ENCODE peak calls at places on chromosomes 13 and 19, in four cellular contexts. One of them, this sample, is unnamed.

GRCh38 chr19:30071871-30072270 is 129.8 kb downstream of the URI1 start:
- DNase-seq in trophoblast cell: no peak
- DNase-seq in neuronal stem cell: no peak
- DNase-seq in H1: no peak
- DNase-seq in this sample: no peak

GRCh38 chr19:17348700-17349099 is 11.3 kb downstream of the GTPBP3 start:
- DNase-seq in trophoblast cell: no peak
- DNase-seq in neuronal stem cell: peak
- DNase-seq in H1: peak
- DNase-seq in this sample: peak

GRCh38 chr19:51127755-51128154 is 3.0 kb downstream of the SIGLEC9 start:
- DNase-seq in trophoblast cell: peak
- DNase-seq in neuronal stem cell: no peak
- DNase-seq in H1: no peak
- DNase-seq in this sample: peak

GRCh38 chr19:57210381-57210780 is 19.1 kb downstream of the ZNF264 start:
- DNase-seq in trophoblast cell: no peak
- DNase-seq in neuronal stem cell: no peak
- DNase-seq in H1: no peak
- DNase-seq in this sample: no peak

GRCh38 chr13:40920826-40921225 is 98.3 kb downstream of the ELF1 start:
- DNase-seq in trophoblast cell: no peak
- DNase-seq in neuronal stem cell: no peak
- DNase-seq in H1: no peak
- DNase-seq in this sample: peak

GRCh38 chr13:49098771-49099512 is 121.2 kb upstream of the MLNR start:
- DNase-seq in trophoblast cell: peak
- DNase-seq in neuronal stem cell: no peak
- DNase-seq in H1: no peak
- DNase-seq in this sample: peak

GRCh38 chr19:14826006-14826405 is 9.0 kb downstream of the OR7A5 start:
- DNase-seq in trophoblast cell: no peak
- DNase-seq in neuronal stem cell: no peak
- DNase-seq in H1: no peak
- DNase-seq in this sample: no peak

GRCh38 chr13:20192470-20193141 is at the start of gene GJB2:
- DNase-seq in trophoblast cell: no peak
- DNase-seq in neuronal stem cell: no peak
- DNase-seq in H1: peak
- DNase-seq in this sample: no peak

GRCh38 chr13:49023441-49023840 is 47.7 kb downstream of the FNDC3A start:
- DNase-seq in trophoblast cell: no peak
- DNase-seq in neuronal stem cell: no peak
- DNase-seq in H1: no peak
- DNase-seq in this sample: peak

GRCh38 chr13:89900104-89900760 is 1447.3 kb upstream of the MIR17HG start:
- DNase-seq in trophoblast cell: no peak
- DNase-seq in neuronal stem cell: no peak
- DNase-seq in H1: no peak
- DNase-seq in this sample: no peak

GRCh38 chr13:111939285-111940278 is 127.4 kb upstream of the SOX1 start:
- DNase-seq in trophoblast cell: no peak
- DNase-seq in neuronal stem cell: no peak
- DNase-seq in H1: peak
- DNase-seq in this sample: no peak

GRCh38 chr13:36887758-36888521 is 32.1 kb downstream of the SMAD9 start:
- DNase-seq in trophoblast cell: no peak
- DNase-seq in neuronal stem cell: no peak
- DNase-seq in H1: peak
- DNase-seq in this sample: no peak

GRCh38 chr13:33610471-33611015 is 207.4 kb upstream of the RFC3 start:
- DNase-seq in trophoblast cell: no peak
- DNase-seq in neuronal stem cell: peak
- DNase-seq in H1: peak
- DNase-seq in this sample: no peak

GRCh38 chr13:91346848-91347211 is 657 bp upstream of the MIR17HG start:
- DNase-seq in trophoblast cell: peak
- DNase-seq in neuronal stem cell: peak
- DNase-seq in H1: no peak
- DNase-seq in this sample: peak

GRCh38 chr19:1010586-1011510 is 10.1 kb downstream of the TMEM259 start:
- DNase-seq in trophoblast cell: no peak
- DNase-seq in neuronal stem cell: no peak
- DNase-seq in H1: no peak
- DNase-seq in this sample: no peak

GRCh38 chr19:1998712-1999708 is 16.5 kb downstream of the BTBD2 start:
- DNase-seq in trophoblast cell: no peak
- DNase-seq in neuronal stem cell: no peak
- DNase-seq in H1: no peak
- DNase-seq in this sample: no peak

GRCh38 chr13:44416297-44416696 is 42.7 kb downstream of the SERP2 start:
- DNase-seq in trophoblast cell: no peak
- DNase-seq in neuronal stem cell: no peak
- DNase-seq in H1: no peak
- DNase-seq in this sample: no peak

DNA sequence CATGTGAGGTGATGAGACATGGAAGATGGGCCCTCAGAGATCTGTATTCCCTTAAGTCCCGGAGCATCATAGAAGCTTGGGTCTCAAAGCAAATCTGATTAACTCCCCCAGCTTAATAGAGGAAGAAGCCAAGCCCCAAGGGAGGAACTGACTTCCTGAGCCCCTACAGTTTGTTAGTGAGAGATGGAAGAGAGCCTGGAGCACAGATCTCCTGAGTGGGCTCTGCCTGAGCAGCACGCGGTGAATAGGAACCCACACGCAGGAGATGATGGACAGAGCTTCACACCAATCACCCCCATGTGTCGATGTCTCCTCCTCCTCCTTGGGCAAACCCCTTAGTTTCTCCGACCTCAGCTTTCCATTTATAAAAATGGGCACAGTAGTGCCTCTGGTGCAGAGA is 50.1 kb upstream of the ATP12A start:
- DNase-seq in trophoblast cell: no peak
- DNase-seq in neuronal stem cell: no peak
- DNase-seq in H1: no peak
- DNase-seq in this sample: no peak
- H2BK12ac ChIP-seq in trophoblast cell: no peak
- H2BK12ac ChIP-seq in neuronal stem cell: no peak
- H2BK12ac ChIP-seq in H1: peak
- H2BK12ac ChIP-seq in this sample: no peak

GRCh38 chr19:4636151-4636717 is 3.1 kb upstream of the TNFAIP8L1 start:
- DNase-seq in trophoblast cell: peak
- DNase-seq in neuronal stem cell: peak
- DNase-seq in H1: peak
- DNase-seq in this sample: peak
- H3K4me3 ChIP-seq in trophoblast cell: peak
- H3K4me3 ChIP-seq in neuronal stem cell: peak
- H3K4me3 ChIP-seq in H1: peak
- H3K4me3 ChIP-seq in this sample: peak

GRCh38 chr13:105773887-105774538 is 761.4 kb downstream of the EFNB2 start:
- DNase-seq in trophoblast cell: peak
- DNase-seq in neuronal stem cell: no peak
- DNase-seq in H1: no peak
- DNase-seq in this sample: peak
- H3K9ac ChIP-seq in trophoblast cell: no peak
- H3K9ac ChIP-seq in neuronal stem cell: no peak
- H3K9ac ChIP-seq in H1: no peak
- H3K9ac ChIP-seq in this sample: no peak

DNA sequence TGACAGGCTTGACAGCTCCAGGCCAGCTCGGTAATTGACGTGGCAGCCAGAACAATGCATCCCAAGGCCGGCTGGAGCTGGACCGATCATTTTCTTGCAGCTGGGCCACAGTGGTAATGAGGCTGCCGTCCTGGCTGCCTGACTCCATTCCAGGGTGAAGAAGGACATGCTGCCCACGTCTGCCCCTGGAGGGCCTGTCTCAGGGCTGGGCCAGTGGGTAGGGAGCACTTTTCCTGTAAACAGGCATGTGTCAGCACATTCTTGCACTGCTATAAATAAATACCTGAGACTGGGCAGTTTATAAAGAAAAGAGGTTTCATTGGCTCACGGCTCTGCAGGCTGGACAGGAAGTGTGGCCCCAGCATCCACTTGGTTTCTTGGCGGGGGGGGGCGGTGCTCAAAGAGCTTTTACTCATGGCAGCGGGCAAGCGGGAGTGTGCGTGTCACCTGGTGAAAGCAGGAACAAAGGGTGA is 38.1 kb upstream of the KCTD15 start:
- DNase-seq in trophoblast cell: no peak
- DNase-seq in neuronal stem cell: no peak
- DNase-seq in H1: no peak
- DNase-seq in this sample: no peak
- H2BK12ac ChIP-seq in trophoblast cell: no peak
- H2BK12ac ChIP-seq in neuronal stem cell: no peak
- H2BK12ac ChIP-seq in H1: peak
- H2BK12ac ChIP-seq in this sample: no peak

GRCh38 chr13:106922384-106922783 is 354.4 kb upstream of the ARGLU1 start:
- DNase-seq in trophoblast cell: no peak
- DNase-seq in neuronal stem cell: no peak
- DNase-seq in H1: no peak
- DNase-seq in this sample: no peak

GRCh38 chr13:106917673-106918652 is 350.0 kb upstream of the ARGLU1 start:
- DNase-seq in trophoblast cell: peak
- DNase-seq in neuronal stem cell: peak
- DNase-seq in H1: peak
- DNase-seq in this sample: peak

GRCh38 chr13:106917024-106917491 is 349.1 kb upstream of the ARGLU1 start:
- DNase-seq in trophoblast cell: no peak
- DNase-seq in neuronal stem cell: no peak
- DNase-seq in H1: peak
- DNase-seq in this sample: no peak

GRCh38 chr13:106919093-106919492 is 351.2 kb upstream of the ARGLU1 start:
- DNase-seq in trophoblast cell: no peak
- DNase-seq in neuronal stem cell: no peak
- DNase-seq in H1: no peak
- DNase-seq in this sample: peak

GRCh38 chr13:106919638-106920037 is 351.7 kb upstream of the ARGLU1 start:
- DNase-seq in trophoblast cell: no peak
- DNase-seq in neuronal stem cell: no peak
- DNase-seq in H1: no peak
- DNase-seq in this sample: no peak
- H3K4me3 ChIP-seq in trophoblast cell: no peak
- H3K4me3 ChIP-seq in neuronal stem cell: peak
- H3K4me3 ChIP-seq in H1: no peak
- H3K4me3 ChIP-seq in this sample: no peak

This sample was measured in mesenchymal stem cell.